ENCODE peak calls at places on chromosomes 7 and 10, in nine cellular contexts. P, V, S, Y, F, X, Q, Z and N are unnamed samples.

GRCh38 chr7:17971392-17971791 is 31.1 kb upstream of the SNX13 start:
- DNase-seq in P (no peak), V (no peak), S (no peak), Y (peak), F (peak), X (no peak), Q (peak), Z (no peak), N (no peak)

GRCh38 chr7:36487756-36488336 is 98.2 kb downstream of the ANLN start:
- DNase-seq in P (no peak), V (no peak), S (peak), Y (peak), F (peak), X (no peak), Q (peak), Z (no peak), N (peak)

GRCh38 chr10:120462018-120462682 is 5.1 kb downstream of the PLPP4 start:
- DNase-seq in P (no peak), V (no peak), S (no peak), Y (no peak), F (no peak), X (no peak), Q (no peak), Z (no peak), N (no peak)

GRCh38 chr10:93062499-93063216 is 2.1 kb downstream of the CYP26C1 start:
- DNase-seq in P (no peak), V (no peak), S (no peak), Y (no peak), F (no peak), X (no peak), Q (peak), Z (no peak), N (no peak)

GRCh38 chr7:40057292-40057691 is 77.1 kb downstream of the MPLKIP start:
- DNase-seq in P (no peak), V (no peak), S (peak), Y (no peak), F (peak), X (no peak), Q (peak), Z (no peak), N (peak)

GRCh38 chr7:121195859-121196588 is 132.8 kb upstream of the WNT16 start:
- DNase-seq in P (no peak), V (no peak), S (no peak), Y (peak), F (no peak), X (no peak), Q (peak), Z (no peak), N (peak)

GRCh38 chr7:18163091-18163490 is 135.4 kb upstream of the PRPS1L1 start:
- DNase-seq in P (no peak), V (no peak), S (no peak), Y (no peak), F (peak), X (no peak), Q (no peak), Z (no peak), N (no peak)

GRCh38 chr10:61470730-61471129 is 17.5 kb upstream of the TMEM26 start:
- DNase-seq in P (no peak), V (no peak), S (no peak), Y (no peak), F (no peak), X (no peak), Q (no peak), Z (no peak), N (no peak)

GRCh38 chr10:5890519-5890878 is 456 bp downstream of the FBH1 start:
- DNase-seq in P (no peak), V (no peak), S (no peak), Y (no peak), F (peak), X (no peak), Q (no peak), Z (no peak), N (no peak)

GRCh38 chr7:149220534-149220933 is 18.9 kb upstream of the ZNF212 start:
- DNase-seq in P (no peak), V (no peak), S (no peak), Y (no peak), F (peak), X (no peak), Q (peak), Z (no peak), N (peak)

GRCh38 chr7:26178272-26178960 is 22.1 kb downstream of the HNRNPA2B1 start:
- DNase-seq in P (no peak), V (no peak), S (no peak), Y (no peak), F (peak), X (no peak), Q (no peak), Z (no peak), N (no peak)